ENCODE peak calls at places on chromosomes 6 and 20, in seven cellular contexts. One of them, this sample, is unnamed.

GRCh38 chr6:69732640-69733039 is 64.2 kb downstream of the LMBRD1 start:
- ATAC-seq in heart right ventricle: no peak
- ATAC-seq in lung: no peak
- ATAC-seq in PC-3: peak; percentile 42
- ATAC-seq in DND-41: peak; percentile 45
- ATAC-seq in CD4-positive, alpha-beta T cell: no peak
- ATAC-seq in HCT116: no peak
- ATAC-seq in this sample: no peak

GRCh38 chr20:36542019-36542488 is 735 bp downstream of the MYL9 start:
- ATAC-seq in PC-3: peak; percentile 17
- ATAC-seq in lung: no peak
- ATAC-seq in heart right ventricle: peak; percentile 54
- ATAC-seq in HCT116: peak; percentile 84
- ATAC-seq in CD4-positive, alpha-beta T cell: no peak
- ATAC-seq in DND-41: no peak
- ATAC-seq in this sample: peak; percentile 32

GRCh38 chr6:45812937-45813336 is 202.7 kb downstream of the CLIC5 start:
- ATAC-seq in PC-3: no peak
- ATAC-seq in HCT116: no peak
- ATAC-seq in CD4-positive, alpha-beta T cell: no peak
- ATAC-seq in DND-41: no peak
- ATAC-seq in lung: no peak
- ATAC-seq in heart right ventricle: peak; percentile 69
- ATAC-seq in this sample: no peak

GRCh38 chr6:139588076-139588639 is 213.7 kb upstream of the CITED2 start:
- ATAC-seq in HCT116: peak; percentile 75
- ATAC-seq in DND-41: no peak
- ATAC-seq in CD4-positive, alpha-beta T cell: no peak
- ATAC-seq in PC-3: peak; percentile 73
- ATAC-seq in heart right ventricle: no peak
- ATAC-seq in lung: peak; percentile 21
- ATAC-seq in this sample: no peak

GRCh38 chr6:123439371-123439770 is 197.4 kb downstream of the TRDN start:
- ATAC-seq in PC-3: no peak
- ATAC-seq in heart right ventricle: peak; percentile 73
- ATAC-seq in HCT116: no peak
- ATAC-seq in lung: no peak
- ATAC-seq in DND-41: no peak
- ATAC-seq in CD4-positive, alpha-beta T cell: no peak
- ATAC-seq in this sample: no peak

GRCh38 chr6:20509211-20509610 is 25.0 kb upstream of the CDKAL1 start:
- ATAC-seq in DND-41: no peak
- ATAC-seq in HCT116: no peak
- ATAC-seq in lung: no peak
- ATAC-seq in heart right ventricle: no peak
- ATAC-seq in PC-3: no peak
- ATAC-seq in CD4-positive, alpha-beta T cell: no peak
- ATAC-seq in this sample: no peak

GRCh38 chr6:87334683-87335082 is 5.6 kb upstream of the GJB7 start:
- ATAC-seq in DND-41: no peak
- ATAC-seq in PC-3: no peak
- ATAC-seq in lung: no peak
- ATAC-seq in HCT116: no peak
- ATAC-seq in CD4-positive, alpha-beta T cell: no peak
- ATAC-seq in heart right ventricle: peak; percentile 70
- ATAC-seq in this sample: no peak

GRCh38 chr6:33732385-33732784 is 14.3 kb downstream of the IP6K3 start:
- ATAC-seq in CD4-positive, alpha-beta T cell: no peak
- ATAC-seq in PC-3: no peak
- ATAC-seq in heart right ventricle: no peak
- ATAC-seq in HCT116: no peak
- ATAC-seq in DND-41: no peak
- ATAC-seq in lung: no peak
- ATAC-seq in this sample: no peak

GRCh38 chr20:44288252-44288651 is 22.8 kb downstream of the FITM2 start:
- ATAC-seq in CD4-positive, alpha-beta T cell: peak; percentile 51
- ATAC-seq in DND-41: no peak
- ATAC-seq in HCT116: no peak
- ATAC-seq in PC-3: no peak
- ATAC-seq in heart right ventricle: no peak
- ATAC-seq in lung: no peak
- ATAC-seq in this sample: no peak

GRCh38 chr20:8399963-8400362 is 267.9 kb downstream of the PLCB1 start:
- ATAC-seq in PC-3: no peak
- ATAC-seq in CD4-positive, alpha-beta T cell: no peak
- ATAC-seq in DND-41: peak; percentile 98
- ATAC-seq in lung: no peak
- ATAC-seq in HCT116: no peak
- ATAC-seq in heart right ventricle: peak; percentile 25
- ATAC-seq in this sample: no peak

GRCh38 chr6:108209738-108210137 is 43.9 kb downstream of the NR2E1 start:
- ATAC-seq in CD4-positive, alpha-beta T cell: no peak
- ATAC-seq in lung: no peak
- ATAC-seq in DND-41: no peak
- ATAC-seq in PC-3: no peak
- ATAC-seq in HCT116: no peak
- ATAC-seq in heart right ventricle: no peak
- ATAC-seq in this sample: no peak

GRCh38 chr20:10596726-10597125 is 77.1 kb downstream of the JAG1 start:
- ATAC-seq in heart right ventricle: no peak
- ATAC-seq in HCT116: no peak
- ATAC-seq in PC-3: peak; percentile 9
- ATAC-seq in DND-41: no peak
- ATAC-seq in lung: no peak
- ATAC-seq in CD4-positive, alpha-beta T cell: no peak
- ATAC-seq in this sample: peak; percentile 75

DNA sequence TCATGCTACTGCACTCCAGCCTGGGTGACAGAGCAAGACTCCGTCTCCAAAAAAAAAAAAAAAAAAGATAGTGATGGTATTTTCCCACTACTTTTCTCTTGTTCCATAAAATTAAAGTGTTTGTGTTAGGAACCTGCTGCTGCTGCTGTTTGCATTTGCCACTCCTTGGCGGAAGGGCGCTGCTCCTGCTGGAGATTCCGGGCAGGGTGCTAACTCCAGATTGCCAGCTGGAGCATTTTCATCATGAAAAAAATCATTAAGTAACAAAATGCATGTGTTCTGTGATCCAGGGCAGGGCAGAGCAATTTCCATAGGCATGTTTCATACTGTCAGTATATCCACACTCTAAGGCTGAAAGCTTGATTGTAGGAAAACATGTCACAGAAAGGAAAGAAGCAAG is 24.1 kb downstream of the PBOV1 start:
- ATAC-seq in DND-41: no peak
- ATAC-seq in PC-3: no peak
- ATAC-seq in HCT116: no peak
- ATAC-seq in heart right ventricle: no peak
- ATAC-seq in lung: peak; percentile 13
- ATAC-seq in CD4-positive, alpha-beta T cell: no peak
- ATAC-seq in this sample: no peak
- H3K27ac ChIP-seq in DND-41: no peak overlapping the region
- H3K27ac ChIP-seq in PC-3: no peak overlapping the region
- H3K27ac ChIP-seq in HCT116: no peak overlapping the region
- H3K27ac ChIP-seq in heart right ventricle: no peak overlapping the region
- H3K27ac ChIP-seq in lung: no peak overlapping the region
- H3K27ac ChIP-seq in CD4-positive, alpha-beta T cell: no peak overlapping the region
- H3K27ac ChIP-seq in this sample: no peak overlapping the region

GRCh38 chr6:143744593-143745151 is 66.9 kb downstream of the PHACTR2 start:
- ATAC-seq in lung: peak; percentile 10
- ATAC-seq in DND-41: no peak
- ATAC-seq in HCT116: peak; percentile 74
- ATAC-seq in heart right ventricle: peak; percentile 17
- ATAC-seq in CD4-positive, alpha-beta T cell: no peak
- ATAC-seq in PC-3: peak; percentile 91
- ATAC-seq in this sample: peak; percentile 8

GRCh38 chr6:143745160-143746133 is 67.7 kb downstream of the PHACTR2 start:
- ATAC-seq in CD4-positive, alpha-beta T cell: no peak
- ATAC-seq in PC-3: peak; percentile 67
- ATAC-seq in HCT116: peak; percentile 52
- ATAC-seq in heart right ventricle: peak; percentile 47
- ATAC-seq in lung: peak; percentile 84
- ATAC-seq in DND-41: no peak
- ATAC-seq in this sample: peak; percentile 60

GRCh38 chr6:143747347-143747842 is 69.6 kb downstream of the PHACTR2 start:
- ATAC-seq in heart right ventricle: no peak
- ATAC-seq in DND-41: no peak
- ATAC-seq in HCT116: no peak
- ATAC-seq in lung: no peak
- ATAC-seq in PC-3: no peak
- ATAC-seq in CD4-positive, alpha-beta T cell: no peak
- ATAC-seq in this sample: no peak

GRCh38 chr6:143743256-143744166 is 65.7 kb downstream of the PHACTR2 start:
- ATAC-seq in lung: no peak
- ATAC-seq in DND-41: no peak
- ATAC-seq in CD4-positive, alpha-beta T cell: no peak
- ATAC-seq in HCT116: no peak
- ATAC-seq in PC-3: no peak
- ATAC-seq in heart right ventricle: peak; percentile 46
- ATAC-seq in this sample: no peak

GRCh38 chr6:143746202-143747119 is 68.7 kb downstream of the PHACTR2 start:
- ATAC-seq in lung: no peak
- ATAC-seq in heart right ventricle: no peak
- ATAC-seq in PC-3: no peak
- ATAC-seq in DND-41: no peak
- ATAC-seq in CD4-positive, alpha-beta T cell: no peak
- ATAC-seq in HCT116: no peak
- ATAC-seq in this sample: no peak
- H3K27ac ChIP-seq in lung: peak overlapping the region; percentile 94
- H3K27ac ChIP-seq in heart right ventricle: peak overlapping the region; percentile 56
- H3K27ac ChIP-seq in PC-3: no peak overlapping the region
- H3K27ac ChIP-seq in DND-41: no peak overlapping the region
- H3K27ac ChIP-seq in CD4-positive, alpha-beta T cell: no peak overlapping the region
- H3K27ac ChIP-seq in HCT116: no peak overlapping the region
- H3K27ac ChIP-seq in this sample: peak overlapping the region; percentile 72

GRCh38 chr6:85453052-85453451 is 3.2 kb downstream of the NT5E start:
- ATAC-seq in CD4-positive, alpha-beta T cell: no peak
- ATAC-seq in PC-3: no peak
- ATAC-seq in HCT116: no peak
- ATAC-seq in heart right ventricle: no peak
- ATAC-seq in lung: no peak
- ATAC-seq in DND-41: no peak
- ATAC-seq in this sample: no peak

GRCh38 chr6:85450578-85450884 is 648 bp downstream of the NT5E start:
- ATAC-seq in lung: no peak
- ATAC-seq in HCT116: peak; percentile 33
- ATAC-seq in heart right ventricle: peak; percentile 23
- ATAC-seq in PC-3: no peak
- ATAC-seq in DND-41: no peak
- ATAC-seq in CD4-positive, alpha-beta T cell: no peak
- ATAC-seq in this sample: no peak

GRCh38 chr6:85451586-85452306 is 1.9 kb downstream of the NT5E start:
- ATAC-seq in PC-3: peak; percentile 41
- ATAC-seq in DND-41: no peak
- ATAC-seq in HCT116: no peak
- ATAC-seq in CD4-positive, alpha-beta T cell: no peak
- ATAC-seq in heart right ventricle: no peak
- ATAC-seq in lung: no peak
- ATAC-seq in this sample: no peak

GRCh38 chr6:85453490-85453889 is 3.6 kb downstream of the NT5E start:
- ATAC-seq in DND-41: peak; percentile 58
- ATAC-seq in heart right ventricle: no peak
- ATAC-seq in PC-3: no peak
- ATAC-seq in CD4-positive, alpha-beta T cell: no peak
- ATAC-seq in HCT116: no peak
- ATAC-seq in lung: no peak
- ATAC-seq in this sample: no peak

DNA sequence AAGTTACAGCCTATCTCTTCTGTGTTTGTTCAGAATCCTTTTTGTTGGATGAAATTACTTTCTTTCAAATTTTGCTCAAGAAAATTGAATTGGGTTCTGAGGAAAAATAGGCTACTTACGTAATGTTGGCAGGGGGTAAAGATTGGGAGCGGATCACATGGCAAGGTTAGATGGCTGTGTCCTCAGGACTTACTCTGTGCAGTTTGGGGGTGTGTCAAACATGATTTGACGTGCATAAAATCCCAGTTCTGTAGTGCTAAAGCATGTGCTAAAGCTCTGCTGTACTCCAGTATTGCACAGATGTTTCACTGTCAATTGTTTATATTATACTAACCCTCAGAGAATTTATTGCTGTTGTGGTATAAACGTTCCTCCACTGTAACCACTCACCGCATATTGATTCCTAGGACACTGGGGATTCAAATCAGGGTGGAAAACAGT is 2.6 kb downstream of the NT5E start:
- ATAC-seq in lung: no peak
- ATAC-seq in heart right ventricle: no peak
- ATAC-seq in HCT116: no peak
- ATAC-seq in DND-41: no peak
- ATAC-seq in PC-3: no peak
- ATAC-seq in CD4-positive, alpha-beta T cell: no peak
- ATAC-seq in this sample: peak; percentile 24
- H3K27ac ChIP-seq in lung: no peak overlapping the region
- H3K27ac ChIP-seq in heart right ventricle: no peak overlapping the region
- H3K27ac ChIP-seq in HCT116: no peak overlapping the region
- H3K27ac ChIP-seq in DND-41: no peak overlapping the region
- H3K27ac ChIP-seq in PC-3: peak overlapping the region; percentile 12
- H3K27ac ChIP-seq in CD4-positive, alpha-beta T cell: no peak overlapping the region
- H3K27ac ChIP-seq in this sample: peak overlapping the region; percentile 90

GRCh38 chr20:57747889-57748456 is 38.2 kb upstream of the PMEPA1 start:
- ATAC-seq in DND-41: no peak
- ATAC-seq in CD4-positive, alpha-beta T cell: no peak
- ATAC-seq in heart right ventricle: peak; percentile 9
- ATAC-seq in PC-3: peak; percentile 7
- ATAC-seq in HCT116: no peak
- ATAC-seq in lung: no peak
- ATAC-seq in this sample: no peak

GRCh38 chr20:57746832-57747404 is 37.1 kb upstream of the PMEPA1 start:
- ATAC-seq in PC-3: no peak
- ATAC-seq in heart right ventricle: no peak
- ATAC-seq in CD4-positive, alpha-beta T cell: no peak
- ATAC-seq in HCT116: no peak
- ATAC-seq in DND-41: no peak
- ATAC-seq in lung: no peak
- ATAC-seq in this sample: no peak

GRCh38 chr20:57749131-57749690 is 39.4 kb upstream of the PMEPA1 start:
- ATAC-seq in CD4-positive, alpha-beta T cell: no peak
- ATAC-seq in DND-41: no peak
- ATAC-seq in PC-3: peak; percentile 32
- ATAC-seq in heart right ventricle: peak; percentile 19
- ATAC-seq in HCT116: peak; percentile 39
- ATAC-seq in lung: peak; percentile 42
- ATAC-seq in this sample: peak; percentile 3

GRCh38 chr20:57749861-57750260 is 40.0 kb upstream of the PMEPA1 start:
- ATAC-seq in PC-3: no peak
- ATAC-seq in DND-41: no peak
- ATAC-seq in heart right ventricle: no peak
- ATAC-seq in CD4-positive, alpha-beta T cell: no peak
- ATAC-seq in HCT116: no peak
- ATAC-seq in lung: no peak
- ATAC-seq in this sample: no peak

DNA sequence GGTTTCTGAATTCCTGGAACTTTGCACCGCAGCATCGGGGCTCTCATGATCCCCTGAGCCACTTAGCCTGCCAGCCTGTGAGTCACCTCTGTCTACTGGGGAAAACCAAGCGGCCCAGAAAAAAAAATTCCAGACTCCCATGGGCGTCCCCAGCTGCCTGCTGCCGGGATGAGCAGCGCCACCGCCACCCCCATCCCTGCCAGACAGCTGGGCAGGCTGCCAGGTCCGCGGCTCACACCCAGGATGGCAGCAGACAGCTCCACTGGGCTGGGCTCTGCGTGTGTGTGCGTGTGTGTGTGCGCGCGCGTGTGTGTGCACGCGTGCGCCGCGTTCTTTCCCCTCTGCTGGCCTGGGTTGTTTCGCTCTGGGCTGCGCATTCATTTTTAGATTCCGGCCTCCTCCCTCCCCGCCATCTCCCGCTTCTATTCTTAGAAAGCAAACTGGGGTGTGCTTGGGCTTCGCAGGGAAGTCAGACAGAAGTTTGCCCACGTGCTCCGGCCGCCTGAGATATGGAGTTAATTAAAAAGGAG is 38.9 kb upstream of the PMEPA1 start:
- ATAC-seq in HCT116: peak; percentile 84
- ATAC-seq in lung: peak; percentile 81
- ATAC-seq in heart right ventricle: peak; percentile 93
- ATAC-seq in DND-41: peak; percentile 33
- ATAC-seq in CD4-positive, alpha-beta T cell: peak; percentile 89
- ATAC-seq in PC-3: peak; percentile 88
- ATAC-seq in this sample: peak; percentile 86
- H3K27ac ChIP-seq in HCT116: no peak overlapping the region
- H3K27ac ChIP-seq in lung: peak overlapping the region; percentile 81
- H3K27ac ChIP-seq in heart right ventricle: peak overlapping the region; percentile 31
- H3K27ac ChIP-seq in DND-41: no peak overlapping the region
- H3K27ac ChIP-seq in CD4-positive, alpha-beta T cell: no peak overlapping the region
- H3K27ac ChIP-seq in PC-3: peak overlapping the region; percentile 43
- H3K27ac ChIP-seq in this sample: peak overlapping the region; percentile 88